ENCODE peak calls at places on chromosome 15, in four cellular contexts. G, P, F and A are unnamed samples.

GRCh38 chr15:100383302-100384107 is 41.7 kb upstream of the ADAMTS17 start:
- DNase-seq in G (peak; percentile 4), P (no peak), F (peak; percentile 11), A (no peak)

GRCh38 chr15:82531496-82532382 is 8.5 kb downstream of the RPS17 start:
- DNase-seq in P (no peak), G (no peak), F (no peak), A (no peak)

GRCh38 chr15:74209997-74210573 is 7.5 kb upstream of the STRA6 start:
- DNase-seq in P (no peak), G (peak; percentile 50), F (no peak), A (no peak)

GRCh38 chr15:78365931-78366330 is 25.8 kb downstream of the CRABP1 start:
- DNase-seq in F (no peak), P (no peak), G (no peak), A (no peak)

GRCh38 chr15:58980351-58980939 is 7.0 kb upstream of the RNF111 start:
- DNase-seq in G (peak; percentile 39), P (no peak), F (no peak), A (no peak)

GRCh38 chr15:58686286-58686685 is 63.2 kb downstream of the ADAM10 start:
- DNase-seq in G (no peak), P (no peak), F (no peak), A (no peak)

GRCh38 chr15:52362497-52362896 is 66.9 kb upstream of the MYO5C start:
- DNase-seq in F (no peak), P (no peak), G (peak; percentile 42), A (no peak)

GRCh38 chr15:29242466-29243242 is 27.0 kb downstream of the NSMCE3 start:
- DNase-seq in G (peak; percentile 8), F (no peak), P (no peak), A (no peak)

GRCh38 chr15:48046813-48047483 is 73.8 kb upstream of the SLC24A5 start:
- DNase-seq in F (no peak), P (no peak), G (no peak), A (no peak)

GRCh38 chr15:24819680-24820079 is 135.1 kb upstream of the SNRPN start:
- DNase-seq in G (no peak), F (no peak), P (no peak), A (no peak)